ENCODE peak calls at places on chromosomes 13 and 19, in five cellular contexts. Q is H1, U is transverse colon, V is tibial nerve, G is stomach. B is an unnamed sample.

GRCh38 chr13:106373989-106374572 is 161.4 kb downstream of the EFNB2 start:
- DNase-seq in Q (no peak), U (no peak), V (no peak), G (no peak), B (no peak)

GRCh38 chr19:5829567-5830315 is 9.8 kb downstream of the FUT6 start:
- DNase-seq in Q (no peak), U (no peak), V (no peak), G (no peak), B (no peak)

GRCh38 chr13:23541221-23541620 is 29.0 kb upstream of the TNFRSF19 start:
- DNase-seq in Q (no peak), U (no peak), V (no peak), G (no peak), B (no peak)

GRCh38 chr19:21850636-21851255 is 14.8 kb upstream of the ZNF43 start:
- DNase-seq in Q (no peak), U (no peak), V (no peak), G (no peak), B (no peak)

GRCh38 chr13:21668665-21669599 is 1.9 kb upstream of the FGF9 start:
- DNase-seq in Q (peak), U (peak), V (no peak), G (no peak), B (peak)

GRCh38 chr13:80030491-80030890 is 310.4 kb downstream of the SPRY2 start:
- DNase-seq in Q (no peak), U (peak), V (no peak), G (no peak), B (no peak)

GRCh38 chr13:40168425-40169155 is 497.9 kb downstream of the FOXO1 start:
- DNase-seq in Q (no peak), U (no peak), V (no peak), G (no peak), B (no peak)

GRCh38 chr19:1875646-1876493 is 9.4 kb downstream of the ABHD17A start:
- DNase-seq in Q (peak), U (peak), V (peak), G (peak), B (peak)

GRCh38 chr13:35927554-35927953 is 203.6 kb downstream of the DCLK1 start:
- DNase-seq in Q (no peak), U (no peak), V (peak), G (no peak), B (no peak)

GRCh38 chr13:113061271-113061625 is 44.3 kb upstream of the F7 start:
- DNase-seq in Q (no peak), U (no peak), V (no peak), G (no peak), B (no peak)

GRCh38 chr19:17445526-17446165 is 2.8 kb downstream of the TMEM221 start:
- DNase-seq in Q (no peak), U (no peak), V (no peak), G (no peak), B (no peak)

GRCh38 chr19:58085348-58085875 is 12.6 kb downstream of the ZSCAN18 start:
- DNase-seq in Q (no peak), U (no peak), V (no peak), G (no peak), B (no peak)

GRCh38 chr13:45490068-45490467 is 25.3 kb downstream of the COG3 start:
- DNase-seq in Q (no peak), U (no peak), V (no peak), G (no peak), B (no peak)

GRCh38 chr19:2089001-2089711 is 7.0 kb downstream of the MOB3A start:
- DNase-seq in Q (no peak), U (no peak), V (no peak), G (no peak), B (no peak)

GRCh38 chr19:33606556-33606955 is 15.2 kb upstream of the CHST8 start:
- DNase-seq in Q (no peak), U (no peak), V (no peak), G (peak), B (no peak)

GRCh38 chr13:79225487-79226232 is 180.4 kb downstream of the RBM26 start:
- DNase-seq in Q (no peak), U (no peak), V (no peak), G (no peak), B (no peak)

GRCh38 chr19:54271106-54271505 is 9.8 kb downstream of the LILRB2 start:
- DNase-seq in Q (peak), U (peak), V (peak), G (no peak), B (no peak)

GRCh38 chr19:55229145-55229788 is 704 bp upstream of the TMEM86B start:
- DNase-seq in Q (no peak), U (no peak), V (no peak), G (no peak), B (no peak)

GRCh38 chr19:925087-925911 is 536 bp upstream of the ARID3A start:
- DNase-seq in Q (peak), U (peak), V (peak), G (peak), B (peak)

GRCh38 chr19:45976180-45976579 is 2.5 kb upstream of the NOVA2 start:
- DNase-seq in Q (no peak), U (no peak), V (no peak), G (no peak), B (no peak)

GRCh38 chr19:21321996-21322395 is 7.2 kb downstream of the ZNF708 start:
- DNase-seq in Q (no peak), U (no peak), V (no peak), G (no peak), B (no peak)

GRCh38 chr13:92187378-92187989 is 789.1 kb downstream of the GPC5 start:
- DNase-seq in Q (no peak), U (no peak), V (peak), G (no peak), B (no peak)

GRCh38 chr19:38134538-38135149 is 89.4 kb downstream of the DPF1 start:
- DNase-seq in Q (peak), U (peak), V (no peak), G (peak), B (no peak)

GRCh38 chr19:58584498-58585441 is 11.6 kb upstream of the MZF1 start:
- DNase-seq in Q (no peak), U (no peak), V (no peak), G (no peak), B (no peak)

GRCh38 chr19:12513531-12514061 is 29.0 kb upstream of the ZNF709 start:
- DNase-seq in Q (no peak), U (no peak), V (no peak), G (no peak), B (peak)

GRCh38 chr19:20278342-20278741 is 111.3 kb downstream of the ZNF486 start:
- DNase-seq in Q (no peak), U (peak), V (no peak), G (peak), B (no peak)

GRCh38 chr19:53903055-53903680 is 5.9 kb upstream of the CACNG7 start:
- DNase-seq in Q (peak), U (no peak), V (no peak), G (no peak), B (no peak)

GRCh38 chr19:45994456-45994988 is 745 bp upstream of the CCDC61 start:
- DNase-seq in Q (no peak), U (no peak), V (peak), G (no peak), B (no peak)

GRCh38 chr13:29681859-29682258 is 86.4 kb upstream of the SLC7A1 start:
- DNase-seq in Q (no peak), U (no peak), V (no peak), G (no peak), B (no peak)

GRCh38 chr13:80877209-80877943 is 536.5 kb upstream of the SPRY2 start:
- DNase-seq in Q (no peak), U (no peak), V (no peak), G (no peak), B (no peak)

DNA sequence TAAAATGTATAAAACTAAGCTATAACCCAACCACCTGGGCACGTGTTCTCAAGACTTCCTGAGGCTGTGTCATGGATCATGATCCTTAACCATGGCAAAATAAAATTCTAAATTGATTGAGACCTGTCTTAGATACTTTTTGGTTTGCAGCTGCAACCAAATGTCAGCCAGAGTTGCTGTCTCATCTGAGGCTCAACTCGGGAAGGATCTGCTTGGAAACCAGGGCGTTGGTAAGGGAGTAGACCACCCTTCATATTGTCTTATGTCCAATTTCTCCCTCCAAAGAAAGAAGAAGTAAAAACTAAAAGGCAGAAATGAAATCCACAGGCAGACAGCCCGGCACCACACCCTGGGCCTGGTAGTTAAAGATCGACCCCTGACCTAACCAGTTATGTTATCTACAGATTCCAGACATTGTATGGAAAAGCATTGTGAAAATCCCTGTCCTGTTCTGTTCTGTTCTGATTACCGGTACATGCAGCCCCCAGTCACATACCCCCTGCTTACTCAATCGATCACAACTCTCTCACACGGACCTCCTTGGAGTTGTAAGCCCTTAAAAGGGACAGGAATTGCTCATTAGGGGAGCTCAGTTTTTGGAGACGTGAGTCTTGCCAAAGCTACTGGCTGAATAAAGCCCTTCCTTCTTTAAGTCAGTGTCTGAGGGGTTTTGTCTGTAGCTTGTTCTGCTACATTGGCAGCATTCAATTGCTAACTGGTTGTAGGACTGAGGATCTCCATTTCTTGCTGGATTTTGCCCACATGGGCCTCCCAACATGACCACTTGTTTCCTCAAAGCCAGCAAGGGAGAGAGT is 22.9 kb upstream of the IGSF23 start:
- DNase-seq in Q (no peak), U (no peak), V (no peak), G (no peak), B (no peak)
- TF ChIP-seq EP300 in Q (no peak), U (no peak), V (no peak), G (no peak), B (no peak)

GRCh38 chr19:18932216-18932841 is 8.7 kb downstream of the HOMER3 start:
- DNase-seq in Q (peak), U (peak), V (peak), G (peak), B (peak)

GRCh38 chr19:18931316-18932162 is 9.5 kb downstream of the HOMER3 start:
- DNase-seq in Q (no peak), U (no peak), V (no peak), G (no peak), B (no peak)

GRCh38 chr19:18929311-18929710 is 9.8 kb downstream of the DDX49 start:
- DNase-seq in Q (no peak), U (no peak), V (no peak), G (no peak), B (no peak)

GRCh38 chr19:18924684-18925213 is 5.2 kb downstream of the DDX49 start:
- DNase-seq in Q (no peak), U (no peak), V (no peak), G (no peak), B (no peak)

GRCh38 chr19:18928018-18928805 is 8.7 kb downstream of the DDX49 start:
- DNase-seq in Q (no peak), U (no peak), V (no peak), G (no peak), B (no peak)
- TF ChIP-seq POLR2A in Q (no peak), U (no peak), V (no peak), G (no peak), B (no peak)

GRCh38 chr13:30998548-30999140 is 66.2 kb downstream of the TEX26 start:
- DNase-seq in Q (no peak), U (no peak), V (no peak), G (no peak), B (no peak)
- H3K4me3 ChIP-seq in Q (no peak), U (no peak), V (no peak), G (no peak), B (no peak)

GRCh38 chr13:109792416-109793090 is 6.2 kb upstream of the IRS2 start:
- DNase-seq in Q (no peak), U (no peak), V (no peak), G (no peak), B (no peak)
- TF ChIP-seq EP300 in Q (no peak), U (no peak), V (no peak), G (no peak), B (no peak)

GRCh38 chr13:77511552-77511951 is 24.0 kb upstream of the SCEL start:
- DNase-seq in Q (no peak), U (no peak), V (no peak), G (no peak), B (no peak)
- TF ChIP-seq POLR2A in Q (no peak), U (no peak), V (no peak), G (no peak), B (no peak)

GRCh38 chr19:3511506-3512251 is 5.6 kb downstream of the FZR1 start:
- DNase-seq in Q (no peak), U (no peak), V (no peak), G (no peak), B (no peak)

GRCh38 chr19:3512562-3512961 is 6.5 kb downstream of the FZR1 start:
- DNase-seq in Q (no peak), U (no peak), V (no peak), G (no peak), B (no peak)

GRCh38 chr19:3515891-3516422 is 9.8 kb downstream of the FZR1 start:
- DNase-seq in Q (no peak), U (no peak), V (no peak), G (no peak), B (no peak)

GRCh38 chr19:3514930-3515329 is 8.8 kb downstream of the FZR1 start:
- DNase-seq in Q (no peak), U (no peak), V (no peak), G (no peak), B (no peak)

GRCh38 chr19:3513198-3514140 is 7.4 kb downstream of the FZR1 start:
- DNase-seq in Q (no peak), U (no peak), V (no peak), G (peak), B (peak)
- H3K4me3 ChIP-seq in Q (no peak), U (no peak), V (no peak), G (no peak), B (no peak)